ENCODE peak calls at places on chromosomes 3 and 15, in nine cellular contexts. One of them, this sample, is unnamed.

GRCh38 chr15:97114900-97115763 is 784.6 kb downstream of the NR2F2 start:
- DNase-seq in naive thymus-derived CD8-positive, alpha-beta T cell: no peak
- DNase-seq in NCI-H1694: no peak
- DNase-seq in breast epithelium: no peak
- DNase-seq in fibroblast of mammary gland: no peak
- DNase-seq in RCC 7860: no peak
- DNase-seq in T-cell: no peak
- DNase-seq in SIG-M5: no peak
- DNase-seq in NAMALWA: no peak
- DNase-seq in this sample: no peak

GRCh38 chr3:143507735-143508580 is 340.3 kb downstream of the SLC9A9 start:
- DNase-seq in naive thymus-derived CD8-positive, alpha-beta T cell: no peak
- DNase-seq in NCI-H1694: no peak
- DNase-seq in breast epithelium: no peak
- DNase-seq in fibroblast of mammary gland: peak
- DNase-seq in RCC 7860: peak
- DNase-seq in T-cell: no peak
- DNase-seq in SIG-M5: no peak
- DNase-seq in NAMALWA: no peak
- DNase-seq in this sample: peak

GRCh38 chr3:124351430-124352142 is 359.7 kb upstream of the ROPN1 start:
- DNase-seq in naive thymus-derived CD8-positive, alpha-beta T cell: no peak
- DNase-seq in NCI-H1694: peak
- DNase-seq in breast epithelium: no peak
- DNase-seq in fibroblast of mammary gland: peak
- DNase-seq in RCC 7860: peak
- DNase-seq in T-cell: no peak
- DNase-seq in SIG-M5: no peak
- DNase-seq in NAMALWA: peak
- DNase-seq in this sample: peak

GRCh38 chr3:194623449-194624290 is 9.5 kb downstream of the TMEM44 start:
- DNase-seq in naive thymus-derived CD8-positive, alpha-beta T cell: no peak
- DNase-seq in NCI-H1694: no peak
- DNase-seq in breast epithelium: no peak
- DNase-seq in fibroblast of mammary gland: no peak
- DNase-seq in RCC 7860: no peak
- DNase-seq in T-cell: no peak
- DNase-seq in SIG-M5: no peak
- DNase-seq in NAMALWA: no peak
- DNase-seq in this sample: no peak

GRCh38 chr3:59839810-59840515 is 790.1 kb upstream of the CFAP20DC start:
- DNase-seq in naive thymus-derived CD8-positive, alpha-beta T cell: no peak
- DNase-seq in NCI-H1694: no peak
- DNase-seq in breast epithelium: no peak
- DNase-seq in fibroblast of mammary gland: no peak
- DNase-seq in RCC 7860: no peak
- DNase-seq in T-cell: no peak
- DNase-seq in SIG-M5: no peak
- DNase-seq in NAMALWA: no peak
- DNase-seq in this sample: no peak

GRCh38 chr3:141275032-141275422 is 43.4 kb downstream of the PXYLP1 start:
- DNase-seq in naive thymus-derived CD8-positive, alpha-beta T cell: no peak
- DNase-seq in NCI-H1694: no peak
- DNase-seq in breast epithelium: no peak
- DNase-seq in fibroblast of mammary gland: peak
- DNase-seq in RCC 7860: peak
- DNase-seq in T-cell: no peak
- DNase-seq in SIG-M5: no peak
- DNase-seq in NAMALWA: no peak
- DNase-seq in this sample: peak

GRCh38 chr3:135908225-135908624 is 57.3 kb upstream of the PPP2R3A start:
- DNase-seq in naive thymus-derived CD8-positive, alpha-beta T cell: no peak
- DNase-seq in NCI-H1694: no peak
- DNase-seq in breast epithelium: no peak
- DNase-seq in fibroblast of mammary gland: peak
- DNase-seq in RCC 7860: no peak
- DNase-seq in T-cell: no peak
- DNase-seq in SIG-M5: no peak
- DNase-seq in NAMALWA: no peak
- DNase-seq in this sample: peak

GRCh38 chr3:69058947-69059224 is 6.8 kb upstream of the TMF1 start:
- DNase-seq in naive thymus-derived CD8-positive, alpha-beta T cell: no peak
- DNase-seq in NCI-H1694: no peak
- DNase-seq in breast epithelium: no peak
- DNase-seq in fibroblast of mammary gland: no peak
- DNase-seq in RCC 7860: no peak
- DNase-seq in T-cell: no peak
- DNase-seq in SIG-M5: no peak
- DNase-seq in NAMALWA: no peak
- DNase-seq in this sample: no peak

GRCh38 chr3:53544357-53544756 is 49.9 kb downstream of the CACNA1D start:
- DNase-seq in naive thymus-derived CD8-positive, alpha-beta T cell: no peak
- DNase-seq in NCI-H1694: no peak
- DNase-seq in breast epithelium: no peak
- DNase-seq in fibroblast of mammary gland: peak
- DNase-seq in RCC 7860: no peak
- DNase-seq in T-cell: no peak
- DNase-seq in SIG-M5: no peak
- DNase-seq in NAMALWA: no peak
- DNase-seq in this sample: no peak

GRCh38 chr3:144287001-144287400 is 315.4 kb downstream of the DIPK2A start:
- DNase-seq in naive thymus-derived CD8-positive, alpha-beta T cell: no peak
- DNase-seq in NCI-H1694: no peak
- DNase-seq in breast epithelium: no peak
- DNase-seq in fibroblast of mammary gland: no peak
- DNase-seq in RCC 7860: no peak
- DNase-seq in T-cell: no peak
- DNase-seq in SIG-M5: no peak
- DNase-seq in NAMALWA: no peak
- DNase-seq in this sample: no peak

GRCh38 chr3:40137586-40138295 is 171.8 kb upstream of the EIF1B start:
- DNase-seq in naive thymus-derived CD8-positive, alpha-beta T cell: no peak
- DNase-seq in NCI-H1694: no peak
- DNase-seq in breast epithelium: no peak
- DNase-seq in fibroblast of mammary gland: peak
- DNase-seq in RCC 7860: no peak
- DNase-seq in T-cell: no peak
- DNase-seq in SIG-M5: no peak
- DNase-seq in NAMALWA: no peak
- DNase-seq in this sample: peak

GRCh38 chr3:62403765-62404164 is 30.4 kb upstream of the FEZF2 start:
- DNase-seq in naive thymus-derived CD8-positive, alpha-beta T cell: no peak
- DNase-seq in NCI-H1694: no peak
- DNase-seq in breast epithelium: no peak
- DNase-seq in fibroblast of mammary gland: no peak
- DNase-seq in RCC 7860: no peak
- DNase-seq in T-cell: no peak
- DNase-seq in SIG-M5: no peak
- DNase-seq in NAMALWA: no peak
- DNase-seq in this sample: no peak

GRCh38 chr15:78213956-78214355 is 20.4 kb downstream of the ACSBG1 start:
- DNase-seq in naive thymus-derived CD8-positive, alpha-beta T cell: no peak
- DNase-seq in NCI-H1694: no peak
- DNase-seq in breast epithelium: peak
- DNase-seq in fibroblast of mammary gland: no peak
- DNase-seq in RCC 7860: no peak
- DNase-seq in T-cell: no peak
- DNase-seq in SIG-M5: no peak
- DNase-seq in NAMALWA: no peak
- DNase-seq in this sample: no peak

GRCh38 chr15:68991723-68992122 is 22.8 kb upstream of the NOX5 start:
- DNase-seq in naive thymus-derived CD8-positive, alpha-beta T cell: no peak
- DNase-seq in NCI-H1694: peak
- DNase-seq in breast epithelium: no peak
- DNase-seq in fibroblast of mammary gland: no peak
- DNase-seq in RCC 7860: no peak
- DNase-seq in T-cell: no peak
- DNase-seq in SIG-M5: no peak
- DNase-seq in NAMALWA: no peak
- DNase-seq in this sample: no peak

GRCh38 chr15:53658827-53659226 is 100.6 kb downstream of the WDR72 start:
- DNase-seq in naive thymus-derived CD8-positive, alpha-beta T cell: no peak
- DNase-seq in NCI-H1694: no peak
- DNase-seq in breast epithelium: no peak
- DNase-seq in fibroblast of mammary gland: no peak
- DNase-seq in RCC 7860: no peak
- DNase-seq in T-cell: no peak
- DNase-seq in SIG-M5: no peak
- DNase-seq in NAMALWA: no peak
- DNase-seq in this sample: no peak

GRCh38 chr15:72782274-72782992 is 1.1 kb downstream of the ADPGK start:
- DNase-seq in naive thymus-derived CD8-positive, alpha-beta T cell: no peak
- DNase-seq in NCI-H1694: no peak
- DNase-seq in breast epithelium: no peak
- DNase-seq in fibroblast of mammary gland: peak
- DNase-seq in RCC 7860: no peak
- DNase-seq in T-cell: no peak
- DNase-seq in SIG-M5: no peak
- DNase-seq in NAMALWA: no peak
- DNase-seq in this sample: peak

GRCh38 chr3:9037113-9037715 is 73.9 kb upstream of the RAD18 start:
- DNase-seq in naive thymus-derived CD8-positive, alpha-beta T cell: no peak
- DNase-seq in NCI-H1694: no peak
- DNase-seq in breast epithelium: no peak
- DNase-seq in fibroblast of mammary gland: no peak
- DNase-seq in RCC 7860: no peak
- DNase-seq in T-cell: no peak
- DNase-seq in SIG-M5: no peak
- DNase-seq in NAMALWA: no peak
- DNase-seq in this sample: peak

GRCh38 chr3:49653016-49653415 is 21.1 kb upstream of the APEH start:
- DNase-seq in naive thymus-derived CD8-positive, alpha-beta T cell: no peak
- DNase-seq in NCI-H1694: no peak
- DNase-seq in breast epithelium: no peak
- DNase-seq in fibroblast of mammary gland: no peak
- DNase-seq in RCC 7860: no peak
- DNase-seq in T-cell: no peak
- DNase-seq in SIG-M5: no peak
- DNase-seq in NAMALWA: no peak
- DNase-seq in this sample: no peak

This sample was measured in GM23248.